ENCODE peak calls at places on chromosome 12, in ten cellular contexts. S is tibial nerve, B is H9, C is PC-3, V is fibroblast of lung, F is HCT116, Y is A549, P is heart right ventricle, T is neural progenitor cell, G is AG04450. U is an unnamed sample.

GRCh38 chr12:128702344-128702743 is 121.4 kb downstream of the SLC15A4 start:
- DNase-seq in G (no peak), P (no peak), T (no peak), B (no peak), S (no peak), F (no peak), C (no peak), Y (no peak), V (no peak), U (no peak)

GRCh38 chr12:19979584-19979983 is 388.8 kb upstream of the PDE3A start:
- DNase-seq in Y (no peak), C (no peak), P (no peak), T (no peak), V (no peak), S (no peak), F (no peak), G (no peak), B (no peak), U (no peak)

GRCh38 chr12:100293017-100293416 is 26.0 kb downstream of the SCYL2 start:
- DNase-seq in V (no peak), S (no peak), F (no peak), P (no peak), Y (no peak), T (no peak), B (no peak), G (no peak), C (no peak), U (no peak)

GRCh38 chr12:99822273-99822672 is 162.5 kb downstream of the ANKS1B start:
- DNase-seq in Y (no peak), V (no peak), C (no peak), T (no peak), F (no peak), S (no peak), B (no peak), G (no peak), P (no peak), U (no peak)

GRCh38 chr12:121793501-121793835 is at the start of gene RHOF:
- DNase-seq in B (no peak), C (peak; percentile 73), G (no peak), S (no peak), V (no peak), T (peak; percentile 80), Y (no peak), F (no peak), P (no peak), U (no peak)

GRCh38 chr12:9380650-9381049 is 172.5 kb upstream of the PZP start:
- DNase-seq in F (no peak), B (no peak), T (no peak), V (no peak), P (no peak), C (no peak), Y (no peak), G (no peak), S (no peak), U (no peak)

GRCh38 chr12:98232753-98233385 is 282.5 kb upstream of the TMPO start:
- DNase-seq in F (no peak), V (peak; percentile 61), C (no peak), G (no peak), B (no peak), T (no peak), P (no peak), S (no peak), Y (no peak), U (no peak)

GRCh38 chr12:51334774-51335173 is 10.8 kb upstream of the BIN2 start:
- DNase-seq in F (no peak), C (no peak), P (no peak), V (peak; percentile 30), T (no peak), S (no peak), G (no peak), B (no peak), Y (no peak), U (no peak)

GRCh38 chr12:15558915-15559528 is 230.2 kb downstream of the EPS8 start:
- DNase-seq in G (no peak), S (no peak), Y (no peak), V (peak; percentile 84), B (no peak), T (no peak), P (no peak), C (peak; percentile 73), F (no peak), U (no peak)

GRCh38 chr12:52442600-52443061 is 8.5 kb upstream of the KRT75 start:
- DNase-seq in P (no peak), B (peak; percentile 83), C (peak; percentile 99), V (peak; percentile 96), Y (peak; percentile 77), F (peak; percentile 59), S (no peak), T (peak; percentile 51), G (peak; percentile 20), U (no peak)

GRCh38 chr12:109264095-109264942 is 44.8 kb downstream of the FOXN4 start:
- DNase-seq in Y (peak; percentile 78), P (peak; percentile 64), F (peak; percentile 77), T (peak; percentile 92), B (peak; percentile 96), S (peak; percentile 58), C (peak; percentile 87), G (peak; percentile 7), V (peak; percentile 45), U (peak; percentile 45)

GRCh38 chr12:79934309-79935020 is 432 bp downstream of the PPP1R12A start:
- DNase-seq in Y (no peak), P (peak; percentile 58), T (no peak), V (peak; percentile 56), C (no peak), S (peak; percentile 26), G (no peak), F (no peak), B (peak; percentile 71), U (no peak)

GRCh38 chr12:108508243-108508642 is 6.8 kb upstream of the FICD start:
- DNase-seq in V (peak; percentile 12), G (no peak), P (no peak), S (no peak), T (no peak), Y (no peak), F (no peak), B (no peak), C (peak; percentile 86), U (no peak)

GRCh38 chr12:65121049-65121955 is at the start of gene WIF1:
- DNase-seq in S (no peak), T (peak; percentile 76), P (no peak), G (no peak), B (peak; percentile 89), F (no peak), Y (peak; percentile 29), V (peak; percentile 8), C (peak; percentile 10), U (peak; percentile 46)

GRCh38 chr12:54588892-54589291 is 433 bp upstream of the PPP1R1A start:
- DNase-seq in C (no peak), F (no peak), B (no peak), S (no peak), T (no peak), G (no peak), V (no peak), P (no peak), Y (no peak), U (no peak)
- H3K27ac ChIP-seq in C (no peak overlapping the region), F (no peak overlapping the region), B (no peak overlapping the region), S (no peak overlapping the region), T (no peak overlapping the region), G (no peak overlapping the region), V (no peak overlapping the region), P (no peak overlapping the region), Y (peak overlapping the region; percentile 66), U (no peak overlapping the region)

GRCh38 chr12:107318554-107318803 is 225.1 kb upstream of the CRY1 start:
- DNase-seq in C (peak; percentile 17), P (no peak), G (no peak), V (no peak), T (no peak), S (no peak), Y (no peak), F (no peak), B (no peak), U (no peak)

GRCh38 chr12:107318804-107319535 is 225.6 kb upstream of the CRY1 start:
- DNase-seq in S (no peak), C (peak; percentile 40), B (peak; percentile 58), T (peak; percentile 78), V (peak; percentile 79), F (no peak), G (no peak), P (no peak), Y (peak; percentile 66), U (peak; percentile 29)

GRCh38 chr12:107320031-107320928 is 226.9 kb upstream of the CRY1 start:
- DNase-seq in V (peak; percentile 76), S (no peak), C (peak; percentile 89), Y (peak; percentile 81), T (peak; percentile 76), F (no peak), P (peak; percentile 24), B (peak; percentile 87), G (no peak), U (peak; percentile 74)

GRCh38 chr12:107319536-107320030 is 226.2 kb upstream of the CRY1 start:
- DNase-seq in G (no peak), P (no peak), F (no peak), Y (no peak), S (no peak), C (no peak), T (peak; percentile 57), B (no peak), V (peak; percentile 34), U (no peak)

DNA sequence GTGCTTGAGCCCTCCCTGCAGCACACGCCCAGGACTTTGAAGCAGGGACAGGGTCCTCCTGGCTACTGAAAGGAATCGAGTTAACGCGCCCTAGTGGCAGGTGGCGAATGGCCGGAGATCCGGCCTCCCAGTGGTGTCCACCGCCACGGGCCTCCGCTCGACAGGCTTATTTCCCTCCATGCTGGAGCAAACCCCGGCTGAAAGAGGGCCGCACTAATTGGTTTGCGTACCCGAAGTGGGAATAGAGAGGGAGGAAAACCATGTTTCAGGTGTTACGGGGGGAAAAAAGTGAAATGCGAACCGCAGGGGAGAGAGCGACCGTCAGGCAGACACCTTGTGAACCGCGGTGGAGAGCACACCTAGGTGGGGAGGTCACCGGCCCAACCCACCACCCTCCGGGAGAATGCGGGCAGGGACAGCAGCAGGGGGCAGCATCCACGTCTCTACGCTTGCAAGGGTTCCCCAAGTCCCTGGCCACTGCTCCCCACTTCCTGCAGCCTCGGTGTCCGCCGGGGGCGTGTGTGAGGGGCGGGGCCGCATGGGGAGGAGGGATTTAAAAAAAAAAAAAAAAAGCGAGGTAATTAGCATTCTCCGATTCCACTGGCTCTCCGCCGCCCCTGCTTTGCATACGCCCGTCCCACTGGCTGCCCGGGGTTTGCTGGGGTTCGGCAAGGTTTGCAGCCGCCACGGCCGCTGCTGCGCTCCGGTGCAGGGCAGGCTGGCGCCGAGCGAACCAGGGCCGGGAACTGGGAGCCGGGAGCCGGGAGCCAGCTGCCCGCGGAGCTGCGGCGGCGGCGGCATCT is 224.6 kb upstream of the CRY1 start:
- DNase-seq in F (peak; percentile 78), V (peak; percentile 95), Y (peak; percentile 91), G (peak; percentile 74), P (peak; percentile 77), C (peak; percentile 91), B (peak; percentile 96), T (peak; percentile 98), S (peak; percentile 66), U (peak; percentile 93)
- TF ChIP-seq CTCF in F (peak; percentile 64), V (peak; percentile 7), Y (peak; percentile 60), G (peak; percentile 27), P (no peak), C (peak; percentile 60), B (peak; percentile 68), T (peak; percentile 61), S (no peak), U (no peak)

GRCh38 chr12:130076752-130077151 is 85.5 kb upstream of the FZD10 start:
- DNase-seq in T (no peak), C (no peak), B (no peak), G (no peak), P (peak; percentile 25), Y (no peak), V (no peak), S (no peak), F (no peak), U (no peak)
- H3K9me3 ChIP-seq in T (no peaks in the 10 kb centered on the region), C (no peaks in the 10 kb centered on the region), B (no peaks in the 10 kb centered on the region), G (peaks cover 61% of the 10 kb centered on the region), P (no peaks in the 10 kb centered on the region), Y (peaks cover 6% of the 10 kb centered on the region), V (no peaks in the 10 kb centered on the region), S (no peaks in the 10 kb centered on the region), F (peaks cover 3% of the 10 kb centered on the region), U (no peaks in the 10 kb centered on the region)

GRCh38 chr12:48263617-48264016 is 60.5 kb upstream of the OR10AD1 start:
- DNase-seq in T (no peak), V (no peak), B (no peak), G (no peak), F (no peak), C (no peak), Y (no peak), P (no peak), S (no peak), U (no peak)
- H3K27ac ChIP-seq in T (no peak overlapping the region), V (no peak overlapping the region), B (no peak overlapping the region), G (no peak overlapping the region), F (no peak overlapping the region), C (no peak overlapping the region), Y (no peak overlapping the region), P (no peak overlapping the region), S (no peak overlapping the region), U (no peak overlapping the region)

U was measured in pancreas.